ENCODE peak calls at places on chromosome 3, in four cellular contexts. Q, C, P and D are unnamed samples.

GRCh38 chr3:144590854-144591253 is 619.2 kb downstream of the DIPK2A start:
- DNase-seq in P (peak; percentile 89), Q (no peak), C (peak; percentile 80), D (no peak)

GRCh38 chr3:192444096-192444790 is 283.1 kb downstream of the FGF12 start:
- DNase-seq in Q (no peak), P (peak; percentile 68), C (peak; percentile 77), D (peak; percentile 49)

GRCh38 chr3:135994708-135995335 is 29.3 kb downstream of the PPP2R3A start:
- DNase-seq in Q (no peak), C (no peak), P (no peak), D (no peak)

GRCh38 chr3:144096016-144096415 is 124.4 kb downstream of the DIPK2A start:
- DNase-seq in C (no peak), Q (no peak), P (no peak), D (no peak)

GRCh38 chr3:124916837-124917409 is 17.6 kb downstream of the MUC13 start:
- DNase-seq in C (no peak), Q (no peak), P (no peak), D (no peak)

GRCh38 chr3:171011536-171012336 is 14.8 kb downstream of the SLC2A2 start:
- DNase-seq in Q (no peak), P (no peak), C (no peak), D (no peak)

GRCh38 chr3:128280466-128281455 is 127.5 kb downstream of the EEFSEC start:
- DNase-seq in Q (no peak), P (no peak), C (no peak), D (no peak)

GRCh38 chr3:179071569-179072397 is at the start of gene ZMAT3:
- DNase-seq in Q (peak; percentile 88), C (peak; percentile 81), P (peak; percentile 79), D (peak; percentile 86)

GRCh38 chr3:76051145-76051544 is 265.8 kb upstream of the ZNF717 start:
- DNase-seq in C (no peak), P (no peak), Q (no peak), D (no peak)

GRCh38 chr3:81871358-81872152 is 110.1 kb upstream of the GBE1 start:
- DNase-seq in Q (no peak), C (no peak), P (no peak), D (no peak)
- TF ChIP-seq CTCF in Q (no peak), C (peak; percentile 8), P (no peak), D (no peak)

DNA sequence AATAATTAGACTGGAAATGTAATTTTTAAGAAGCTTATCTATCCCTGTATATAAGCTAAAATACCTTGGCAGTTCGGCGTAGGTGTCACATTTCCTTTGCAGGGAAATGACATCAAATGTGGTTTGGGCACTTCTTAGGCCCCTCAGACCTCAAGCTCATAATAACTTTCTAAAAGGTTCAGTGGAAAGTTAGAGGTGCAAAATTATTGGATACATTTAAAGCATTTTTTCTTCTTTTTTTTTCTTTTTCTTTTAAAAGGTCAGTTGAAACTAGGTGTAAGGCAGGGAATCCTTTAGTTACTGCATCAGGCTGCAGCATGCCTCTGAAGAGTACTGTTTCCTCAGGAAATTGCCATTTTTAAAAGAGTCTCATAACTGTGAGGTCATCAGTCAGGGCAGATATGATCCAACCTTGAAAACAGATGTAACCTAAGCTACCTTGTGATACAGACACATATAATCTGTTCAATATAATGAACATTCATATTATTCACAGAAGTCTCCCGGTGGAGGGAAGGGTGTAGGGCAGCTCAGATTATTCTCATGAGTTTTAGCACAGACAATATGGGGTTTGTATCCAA is 4.8 kb downstream of the SACM1L start:
- DNase-seq in P (no peak), C (no peak), Q (no peak), D (peak; percentile 39)
- TF ChIP-seq CTCF in P (peak; percentile 6), C (no peak), Q (no peak), D (no peak)

GRCh38 chr3:19886404-19886803 is 47.6 kb downstream of the EFHB start:
- DNase-seq in Q (no peak), P (no peak), C (peak; percentile 37), D (no peak)
- TF ChIP-seq CTCF in Q (no peak), P (no peak), C (no peak), D (no peak)

DNA sequence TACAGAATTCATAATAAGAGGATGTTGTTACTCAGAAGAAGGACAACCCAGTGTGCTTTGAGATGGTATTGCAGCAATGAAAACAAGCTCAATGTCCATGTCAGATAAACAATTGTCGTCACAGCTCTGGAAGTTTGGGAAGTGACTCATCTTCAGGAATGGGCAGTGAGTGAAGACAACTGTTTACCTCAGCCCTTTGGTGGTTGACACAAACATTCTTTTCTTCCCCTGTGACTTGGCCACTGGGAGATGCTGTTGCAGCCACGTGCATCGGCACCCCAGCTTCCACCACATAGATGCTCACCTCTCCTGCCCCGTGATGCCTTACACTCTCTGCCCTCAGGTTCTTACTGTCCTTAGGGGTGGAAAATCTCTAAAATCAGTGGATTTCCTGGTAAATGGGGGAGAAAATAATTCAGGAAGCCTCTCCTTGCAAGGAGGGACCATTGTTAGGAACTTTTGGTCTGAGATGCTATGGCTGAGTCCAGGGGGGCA is 114.1 kb upstream of the GALNT15 start:
- DNase-seq in C (peak; percentile 100), Q (peak; percentile 95), P (peak; percentile 99), D (no peak)
- TF ChIP-seq CTCF in C (no peak), Q (no peak), P (peak; percentile 43), D (no peak)

DNA sequence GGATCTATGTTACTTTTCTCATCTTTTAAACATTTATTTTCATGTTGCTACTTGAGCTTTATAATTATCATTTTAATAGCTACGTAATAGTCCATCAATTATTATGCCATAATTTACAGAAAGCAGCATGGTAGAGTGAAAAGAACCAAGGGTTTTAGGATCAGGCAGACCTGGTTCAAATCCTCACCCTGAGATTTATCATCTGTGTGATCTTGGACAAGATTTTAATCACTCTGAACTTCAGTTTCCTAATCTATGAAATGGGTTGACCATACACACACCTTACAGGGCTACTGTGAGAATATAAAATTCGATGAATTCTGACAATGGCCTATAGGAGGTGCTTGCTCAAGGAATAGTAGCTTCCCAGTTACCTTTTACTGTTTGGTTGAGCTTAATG is 27.1 kb downstream of the BOC start:
- DNase-seq in Q (no peak), P (no peak), C (no peak), D (no peak)
- TF ChIP-seq CTCF in Q (no peak), P (no peak), C (no peak), D (no peak)

DNA sequence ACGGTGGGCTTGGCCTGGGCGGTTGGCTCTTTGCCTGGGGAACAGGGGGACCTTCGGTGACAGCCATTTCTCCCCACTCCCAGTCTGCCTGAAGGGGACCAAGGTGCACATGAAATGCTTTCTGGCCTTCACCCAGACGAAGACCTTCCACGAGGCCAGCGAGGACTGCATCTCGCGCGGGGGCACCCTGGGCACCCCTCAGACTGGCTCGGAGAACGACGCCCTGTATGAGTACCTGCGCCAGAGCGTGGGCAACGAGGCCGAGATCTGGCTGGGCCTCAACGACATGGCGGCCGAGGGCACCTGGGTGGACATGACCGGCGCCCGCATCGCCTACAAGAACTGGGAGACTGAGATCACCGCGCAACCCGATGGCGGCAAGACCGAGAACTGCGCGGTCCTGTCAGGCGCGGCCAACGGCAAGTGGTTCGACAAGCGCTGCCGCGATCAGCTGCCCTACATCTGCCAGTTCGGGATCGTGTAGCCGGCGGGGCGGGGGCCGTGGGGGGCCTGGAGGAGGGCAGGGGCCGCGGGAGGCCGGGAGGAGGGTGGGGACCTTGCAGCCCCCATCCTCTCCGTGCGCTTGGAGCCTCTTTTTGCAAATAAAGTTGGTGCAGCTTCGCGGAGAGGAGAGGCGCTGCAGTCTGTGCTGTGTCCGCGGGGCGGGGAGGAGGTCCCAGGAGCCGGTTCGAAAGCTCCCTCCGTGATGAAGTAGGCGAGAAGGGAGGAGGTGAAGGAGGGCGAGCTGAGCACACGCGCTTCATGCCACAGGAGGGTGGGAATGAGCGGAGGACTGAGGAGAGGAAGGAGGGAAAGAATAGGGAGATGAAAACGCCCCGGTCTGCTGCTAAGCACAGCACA is 9.6 kb downstream of the CLEC3B start:
- DNase-seq in C (peak; percentile 31), Q (no peak), P (peak; percentile 27), D (no peak)
- TF ChIP-seq CTCF in C (peak; percentile 10), Q (no peak), P (peak; percentile 8), D (no peak)

GRCh38 chr3:156448300-156448699 is 106.6 kb downstream of the SSR3 start:
- DNase-seq in P (peak; percentile 43), Q (no peak), C (peak; percentile 61), D (peak; percentile 27)
- TF ChIP-seq CTCF in P (peak; percentile 73), Q (no peak), C (peak; percentile 65), D (no peak)